ENCODE peak calls at places on chromosomes 1 and 21, in nine cellular contexts. T, B, Q, I, E, M, L, S and O are unnamed samples.

GRCh38 chr1:226542623-226543103 is 5.9 kb upstream of the STUM start:
- DNase-seq in T (no peak), B (no peak), Q (no peak), I (no peak), E (no peak), M (no peak), L (no peak), S (no peak), O (no peak)

GRCh38 chr1:214603819-214604252 is 841 bp downstream of the CENPF start:
- DNase-seq in T (no peak), B (no peak), Q (peak; percentile 45), I (no peak), E (peak; percentile 10), M (no peak), L (no peak), S (no peak), O (no peak)

GRCh38 chr1:244813327-244813726 is 22.1 kb upstream of the COX20 start:
- DNase-seq in T (no peak), B (no peak), Q (no peak), I (no peak), E (no peak), M (no peak), L (no peak), S (no peak), O (no peak)

GRCh38 chr21:30463713-30464112 is 16.5 kb downstream of the KRTAP19-1 start:
- DNase-seq in T (no peak), B (no peak), Q (no peak), I (no peak), E (no peak), M (no peak), L (no peak), S (no peak), O (no peak)

GRCh38 chr1:92795166-92795565 is 10.3 kb upstream of the EVI5 start:
- DNase-seq in T (no peak), B (peak; percentile 87), Q (peak; percentile 71), I (no peak), E (no peak), M (no peak), L (no peak), S (no peak), O (no peak)

GRCh38 chr1:17731460-17731859 is 23.7 kb upstream of the ACTL8 start:
- DNase-seq in T (no peak), B (peak; percentile 3), Q (no peak), I (no peak), E (no peak), M (no peak), L (no peak), S (no peak), O (no peak)

GRCh38 chr1:53681647-53682368 is 57.2 kb downstream of the GLIS1 start:
- DNase-seq in T (no peak), B (peak; percentile 24), Q (peak; percentile 40), I (no peak), E (peak; percentile 51), M (no peak), L (no peak), S (peak; percentile 17), O (no peak)

GRCh38 chr21:42466700-42467612 is 29.1 kb downstream of the RSPH1 start:
- DNase-seq in T (no peak), B (peak; percentile 7), Q (peak; percentile 53), I (peak; percentile 27), E (no peak), M (no peak), L (no peak), S (no peak), O (no peak)

GRCh38 chr1:206714331-206715058 is 29.8 kb downstream of the MAPKAPK2 start:
- DNase-seq in T (peak; percentile 73), B (peak; percentile 82), Q (peak; percentile 78), I (peak; percentile 56), E (no peak), M (no peak), L (no peak), S (peak; percentile 72), O (no peak)

GRCh38 chr1:205588691-205589445 is 42.9 kb downstream of the ELK4 start:
- DNase-seq in T (peak; percentile 7), B (peak; percentile 74), Q (peak; percentile 61), I (peak; percentile 48), E (peak; percentile 39), M (no peak), L (no peak), S (no peak), O (no peak)

GRCh38 chr1:63662846-63663245 is 69.6 kb downstream of the PGM1 start:
- DNase-seq in T (no peak), B (peak; percentile 64), Q (peak; percentile 64), I (no peak), E (no peak), M (no peak), L (no peak), S (no peak), O (no peak)

GRCh38 chr1:246365708-246366107 is 141.4 kb downstream of the SMYD3 start:
- DNase-seq in T (no peak), B (no peak), Q (no peak), I (no peak), E (no peak), M (no peak), L (no peak), S (no peak), O (no peak)

GRCh38 chr1:46451948-46452930 is 37.4 kb upstream of the DMBX1 start:
- DNase-seq in T (no peak), B (no peak), Q (no peak), I (no peak), E (no peak), M (no peak), L (no peak), S (no peak), O (no peak)

GRCh38 chr1:182111496-182111895 is 50.0 kb upstream of the ZNF648 start:
- DNase-seq in T (no peak), B (no peak), Q (no peak), I (no peak), E (no peak), M (no peak), L (no peak), S (no peak), O (no peak)

GRCh38 chr1:151905070-151905442 is 4.3 kb downstream of the THEM4 start:
- DNase-seq in T (no peak), B (no peak), Q (no peak), I (no peak), E (peak; percentile 65), M (no peak), L (no peak), S (peak; percentile 17), O (no peak)

GRCh38 chr1:29682918-29683314 is 446.6 kb downstream of the PTPRU start:
- DNase-seq in T (no peak), B (peak; percentile 28), Q (peak; percentile 53), I (no peak), E (no peak), M (no peak), L (no peak), S (no peak), O (no peak)

GRCh38 chr1:100941098-100941527 is 45.2 kb downstream of the SLC30A7 start:
- DNase-seq in T (no peak), B (no peak), Q (no peak), I (no peak), E (peak; percentile 54), M (no peak), L (no peak), S (no peak), O (no peak)

GRCh38 chr1:174077755-174078490 is 55.8 kb upstream of the RC3H1 start:
- DNase-seq in T (no peak), B (no peak), Q (no peak), I (no peak), E (no peak), M (no peak), L (no peak), S (no peak), O (no peak)